ENCODE peak calls at places on chromosomes 3 and 15, in five cellular contexts. I is T-helper 9 cell; F is left cardiac atrium; Z is mucosa of gallbladder; K is activated CD4-positive, alpha-beta T cell treated with anti-CD3 and anti-CD28 coated beads, Interleukin-2, amount 50 U/mL, for 24 hours. O is an unnamed sample.

GRCh38 chr15:91468861-91469260 is 368.8 kb downstream of the SV2B start:
- DNase-seq in I (no peak), F (no peak), Z (no peak), K (no peak), O (no peak)

GRCh38 chr15:64667736-64668161 is 107.6 kb downstream of the RBPMS2 start:
- DNase-seq in I (no peak), F (no peak), Z (no peak), K (no peak), O (no peak)

GRCh38 chr3:126781889-126782491 is 78.0 kb downstream of the CHCHD6 start:
- DNase-seq in I (no peak), F (no peak), Z (no peak), K (no peak), O (no peak)

GRCh38 chr3:124972457-124972856 is 37.9 kb upstream of the MUC13 start:
- DNase-seq in I (no peak), F (no peak), Z (peak; percentile 75), K (no peak), O (no peak)

GRCh38 chr3:38365469-38366062 is 19.0 kb downstream of the XYLB start:
- DNase-seq in I (no peak), F (no peak), Z (no peak), K (no peak), O (no peak)

GRCh38 chr3:144638009-144638408 is 666.4 kb downstream of the DIPK2A start:
- DNase-seq in I (no peak), F (no peak), Z (no peak), K (no peak), O (no peak)

GRCh38 chr3:135970500-135971116 is 5.1 kb downstream of the PPP2R3A start:
- DNase-seq in I (no peak), F (peak; percentile 20), Z (no peak), K (no peak), O (no peak)

GRCh38 chr3:99410789-99411311 is 227.5 kb upstream of the COL8A1 start:
- DNase-seq in I (no peak), F (no peak), Z (no peak), K (no peak), O (no peak)

GRCh38 chr15:75195122-75195765 is 6.4 kb upstream of the C15orf39 start:
- DNase-seq in I (no peak), F (no peak), Z (no peak), K (no peak), O (no peak)

GRCh38 chr3:10703875-10704274 is 112.2 kb upstream of the SLC6A11 start:
- DNase-seq in I (no peak), F (no peak), Z (no peak), K (no peak), O (no peak)

GRCh38 chr15:37813306-37813705 is 121.1 kb upstream of the TMCO5A start:
- DNase-seq in I (no peak), F (no peak), Z (no peak), K (no peak), O (no peak)

GRCh38 chr3:119352235-119352634 is 58.1 kb downstream of the ARHGAP31 start:
- DNase-seq in I (no peak), F (no peak), Z (no peak), K (peak; percentile 50), O (peak; percentile 67)

O was measured in activated effector memory CD4-positive, alpha-beta T cell treated with anti-CD3 and anti-CD28 coated beads, Interleukin-2, amount 50 U/mL, for 16 hours.